ENCODE peak calls at places on chromosomes 3 and 15, in nine cellular contexts. One of them, this sample, is unnamed.

GRCh38 chr3:97579365-97579764 is 185.2 kb upstream of the ARL6 start:
- DNase-seq in neural crest cell: no peak
- DNase-seq in CD14-positive monocyte: no peak
- DNase-seq in activated effector memory CD4-positive, alpha-beta T cell treated with Interleukin-2 at 50 U/mL for 16 hours: no peak
- DNase-seq in NCI-H226: peak
- DNase-seq in posterior cingulate gyrus: no peak
- DNase-seq in CD4-positive, alpha-beta T cell: no peak
- DNase-seq in EH: no peak
- DNase-seq in AG09309: no peak
- DNase-seq in this sample: no peak

GRCh38 chr3:71919572-71919971 is 134.6 kb upstream of the PROK2 start:
- DNase-seq in neural crest cell: no peak
- DNase-seq in CD14-positive monocyte: no peak
- DNase-seq in activated effector memory CD4-positive, alpha-beta T cell treated with Interleukin-2 at 50 U/mL for 16 hours: no peak
- DNase-seq in NCI-H226: no peak
- DNase-seq in posterior cingulate gyrus: no peak
- DNase-seq in CD4-positive, alpha-beta T cell: no peak
- DNase-seq in EH: no peak
- DNase-seq in AG09309: no peak
- DNase-seq in this sample: no peak

GRCh38 chr3:53806182-53807116 is 39.8 kb downstream of the CHDH start:
- DNase-seq in neural crest cell: no peak
- DNase-seq in CD14-positive monocyte: no peak
- DNase-seq in activated effector memory CD4-positive, alpha-beta T cell treated with Interleukin-2 at 50 U/mL for 16 hours: no peak
- DNase-seq in NCI-H226: peak
- DNase-seq in posterior cingulate gyrus: peak
- DNase-seq in CD4-positive, alpha-beta T cell: no peak
- DNase-seq in EH: peak
- DNase-seq in AG09309: peak
- DNase-seq in this sample: no peak

GRCh38 chr3:160372780-160373179 is 26.2 kb downstream of the IFT80 start:
- DNase-seq in neural crest cell: no peak
- DNase-seq in CD14-positive monocyte: no peak
- DNase-seq in activated effector memory CD4-positive, alpha-beta T cell treated with Interleukin-2 at 50 U/mL for 16 hours: no peak
- DNase-seq in NCI-H226: no peak
- DNase-seq in posterior cingulate gyrus: no peak
- DNase-seq in CD4-positive, alpha-beta T cell: no peak
- DNase-seq in EH: peak
- DNase-seq in AG09309: peak
- DNase-seq in this sample: no peak

GRCh38 chr3:757711-758110 is 335.1 kb upstream of the CNTN6 start:
- DNase-seq in neural crest cell: no peak
- DNase-seq in CD14-positive monocyte: no peak
- DNase-seq in activated effector memory CD4-positive, alpha-beta T cell treated with Interleukin-2 at 50 U/mL for 16 hours: no peak
- DNase-seq in NCI-H226: no peak
- DNase-seq in posterior cingulate gyrus: no peak
- DNase-seq in CD4-positive, alpha-beta T cell: no peak
- DNase-seq in EH: no peak
- DNase-seq in AG09309: no peak
- DNase-seq in this sample: no peak

GRCh38 chr3:128001576-128001975 is 50.7 kb upstream of the SEC61A1 start:
- DNase-seq in neural crest cell: no peak
- DNase-seq in CD14-positive monocyte: no peak
- DNase-seq in activated effector memory CD4-positive, alpha-beta T cell treated with Interleukin-2 at 50 U/mL for 16 hours: no peak
- DNase-seq in NCI-H226: no peak
- DNase-seq in posterior cingulate gyrus: no peak
- DNase-seq in CD4-positive, alpha-beta T cell: no peak
- DNase-seq in EH: no peak
- DNase-seq in AG09309: no peak
- DNase-seq in this sample: no peak

GRCh38 chr3:12471228-12471627 is 13.1 kb upstream of the TSEN2 start:
- DNase-seq in neural crest cell: no peak
- DNase-seq in CD14-positive monocyte: no peak
- DNase-seq in activated effector memory CD4-positive, alpha-beta T cell treated with Interleukin-2 at 50 U/mL for 16 hours: no peak
- DNase-seq in NCI-H226: peak
- DNase-seq in posterior cingulate gyrus: no peak
- DNase-seq in CD4-positive, alpha-beta T cell: no peak
- DNase-seq in EH: no peak
- DNase-seq in AG09309: no peak
- DNase-seq in this sample: no peak

GRCh38 chr15:71687902-71688508 is 122.3 kb upstream of the NR2E3 start:
- DNase-seq in neural crest cell: no peak
- DNase-seq in CD14-positive monocyte: no peak
- DNase-seq in activated effector memory CD4-positive, alpha-beta T cell treated with Interleukin-2 at 50 U/mL for 16 hours: no peak
- DNase-seq in NCI-H226: peak
- DNase-seq in posterior cingulate gyrus: no peak
- DNase-seq in CD4-positive, alpha-beta T cell: no peak
- DNase-seq in EH: peak
- DNase-seq in AG09309: no peak
- DNase-seq in this sample: no peak

GRCh38 chr3:171506743-171507319 is 46.6 kb upstream of the TNIK start:
- DNase-seq in neural crest cell: no peak
- DNase-seq in CD14-positive monocyte: no peak
- DNase-seq in activated effector memory CD4-positive, alpha-beta T cell treated with Interleukin-2 at 50 U/mL for 16 hours: no peak
- DNase-seq in NCI-H226: peak
- DNase-seq in posterior cingulate gyrus: no peak
- DNase-seq in CD4-positive, alpha-beta T cell: no peak
- DNase-seq in EH: no peak
- DNase-seq in AG09309: no peak
- DNase-seq in this sample: no peak

GRCh38 chr15:69675727-69676126 is 223.1 kb downstream of the RPLP1 start:
- DNase-seq in neural crest cell: no peak
- DNase-seq in CD14-positive monocyte: no peak
- DNase-seq in activated effector memory CD4-positive, alpha-beta T cell treated with Interleukin-2 at 50 U/mL for 16 hours: no peak
- DNase-seq in NCI-H226: no peak
- DNase-seq in posterior cingulate gyrus: no peak
- DNase-seq in CD4-positive, alpha-beta T cell: no peak
- DNase-seq in EH: no peak
- DNase-seq in AG09309: no peak
- DNase-seq in this sample: no peak

GRCh38 chr3:38141173-38141951 is 2.9 kb downstream of the MYD88 start:
- DNase-seq in neural crest cell: no peak
- DNase-seq in CD14-positive monocyte: no peak
- DNase-seq in activated effector memory CD4-positive, alpha-beta T cell treated with Interleukin-2 at 50 U/mL for 16 hours: no peak
- DNase-seq in NCI-H226: no peak
- DNase-seq in posterior cingulate gyrus: no peak
- DNase-seq in CD4-positive, alpha-beta T cell: no peak
- DNase-seq in EH: no peak
- DNase-seq in AG09309: no peak
- DNase-seq in this sample: no peak

GRCh38 chr15:36926422-36926815 is 173.9 kb downstream of the MEIS2 start:
- DNase-seq in neural crest cell: no peak
- DNase-seq in CD14-positive monocyte: no peak
- DNase-seq in activated effector memory CD4-positive, alpha-beta T cell treated with Interleukin-2 at 50 U/mL for 16 hours: no peak
- DNase-seq in NCI-H226: no peak
- DNase-seq in posterior cingulate gyrus: no peak
- DNase-seq in CD4-positive, alpha-beta T cell: no peak
- DNase-seq in EH: no peak
- DNase-seq in AG09309: no peak
- DNase-seq in this sample: no peak

GRCh38 chr3:100869787-100870186 is 123.4 kb downstream of the ABI3BP start:
- DNase-seq in neural crest cell: no peak
- DNase-seq in CD14-positive monocyte: no peak
- DNase-seq in activated effector memory CD4-positive, alpha-beta T cell treated with Interleukin-2 at 50 U/mL for 16 hours: no peak
- DNase-seq in NCI-H226: no peak
- DNase-seq in posterior cingulate gyrus: no peak
- DNase-seq in CD4-positive, alpha-beta T cell: no peak
- DNase-seq in EH: peak
- DNase-seq in AG09309: peak
- DNase-seq in this sample: no peak

GRCh38 chr15:101133181-101133460 is 118.7 kb downstream of the CHSY1 start:
- DNase-seq in neural crest cell: no peak
- DNase-seq in CD14-positive monocyte: no peak
- DNase-seq in activated effector memory CD4-positive, alpha-beta T cell treated with Interleukin-2 at 50 U/mL for 16 hours: no peak
- DNase-seq in NCI-H226: no peak
- DNase-seq in posterior cingulate gyrus: no peak
- DNase-seq in CD4-positive, alpha-beta T cell: no peak
- DNase-seq in EH: no peak
- DNase-seq in AG09309: no peak
- DNase-seq in this sample: peak

GRCh38 chr15:46293550-46293949 is 658.7 kb downstream of the SQOR start:
- DNase-seq in neural crest cell: no peak
- DNase-seq in CD14-positive monocyte: no peak
- DNase-seq in activated effector memory CD4-positive, alpha-beta T cell treated with Interleukin-2 at 50 U/mL for 16 hours: no peak
- DNase-seq in NCI-H226: no peak
- DNase-seq in posterior cingulate gyrus: no peak
- DNase-seq in CD4-positive, alpha-beta T cell: no peak
- DNase-seq in EH: no peak
- DNase-seq in AG09309: no peak
- DNase-seq in this sample: no peak

GRCh38 chr3:148087601-148088371 is 609.9 kb upstream of the AGTR1 start:
- DNase-seq in neural crest cell: no peak
- DNase-seq in CD14-positive monocyte: no peak
- DNase-seq in activated effector memory CD4-positive, alpha-beta T cell treated with Interleukin-2 at 50 U/mL for 16 hours: no peak
- DNase-seq in NCI-H226: no peak
- DNase-seq in posterior cingulate gyrus: no peak
- DNase-seq in CD4-positive, alpha-beta T cell: no peak
- DNase-seq in EH: no peak
- DNase-seq in AG09309: no peak
- DNase-seq in this sample: no peak

GRCh38 chr3:13653631-13654279 is 104.8 kb downstream of the FBLN2 start:
- DNase-seq in neural crest cell: no peak
- DNase-seq in CD14-positive monocyte: no peak
- DNase-seq in activated effector memory CD4-positive, alpha-beta T cell treated with Interleukin-2 at 50 U/mL for 16 hours: no peak
- DNase-seq in NCI-H226: no peak
- DNase-seq in posterior cingulate gyrus: no peak
- DNase-seq in CD4-positive, alpha-beta T cell: no peak
- DNase-seq in EH: no peak
- DNase-seq in AG09309: no peak
- DNase-seq in this sample: no peak

GRCh38 chr15:28111552-28111951 is 12.4 kb upstream of the OCA2 start:
- DNase-seq in neural crest cell: no peak
- DNase-seq in CD14-positive monocyte: no peak
- DNase-seq in activated effector memory CD4-positive, alpha-beta T cell treated with Interleukin-2 at 50 U/mL for 16 hours: no peak
- DNase-seq in NCI-H226: no peak
- DNase-seq in posterior cingulate gyrus: no peak
- DNase-seq in CD4-positive, alpha-beta T cell: no peak
- DNase-seq in EH: no peak
- DNase-seq in AG09309: no peak
- DNase-seq in this sample: no peak

GRCh38 chr3:191087391-191087790 is 111.7 kb upstream of the OSTN start:
- DNase-seq in neural crest cell: no peak
- DNase-seq in CD14-positive monocyte: no peak
- DNase-seq in activated effector memory CD4-positive, alpha-beta T cell treated with Interleukin-2 at 50 U/mL for 16 hours: no peak
- DNase-seq in NCI-H226: peak
- DNase-seq in posterior cingulate gyrus: no peak
- DNase-seq in CD4-positive, alpha-beta T cell: no peak
- DNase-seq in EH: no peak
- DNase-seq in AG09309: no peak
- DNase-seq in this sample: no peak

GRCh38 chr15:61835476-61836106 is 224.7 kb downstream of the VPS13C start:
- DNase-seq in neural crest cell: peak
- DNase-seq in CD14-positive monocyte: no peak
- DNase-seq in activated effector memory CD4-positive, alpha-beta T cell treated with Interleukin-2 at 50 U/mL for 16 hours: peak
- DNase-seq in NCI-H226: peak
- DNase-seq in posterior cingulate gyrus: peak
- DNase-seq in CD4-positive, alpha-beta T cell: peak
- DNase-seq in EH: peak
- DNase-seq in AG09309: no peak
- DNase-seq in this sample: no peak

GRCh38 chr15:100733088-100733487 is 130.7 kb downstream of the ASB7 start:
- DNase-seq in neural crest cell: no peak
- DNase-seq in CD14-positive monocyte: no peak
- DNase-seq in activated effector memory CD4-positive, alpha-beta T cell treated with Interleukin-2 at 50 U/mL for 16 hours: no peak
- DNase-seq in NCI-H226: peak
- DNase-seq in posterior cingulate gyrus: no peak
- DNase-seq in CD4-positive, alpha-beta T cell: no peak
- DNase-seq in EH: peak
- DNase-seq in AG09309: peak
- DNase-seq in this sample: no peak

GRCh38 chr15:37094542-37095196 is 5.7 kb downstream of the MEIS2 start:
- DNase-seq in neural crest cell: no peak
- DNase-seq in CD14-positive monocyte: no peak
- DNase-seq in activated effector memory CD4-positive, alpha-beta T cell treated with Interleukin-2 at 50 U/mL for 16 hours: no peak
- DNase-seq in NCI-H226: no peak
- DNase-seq in posterior cingulate gyrus: no peak
- DNase-seq in CD4-positive, alpha-beta T cell: no peak
- DNase-seq in EH: no peak
- DNase-seq in AG09309: no peak
- DNase-seq in this sample: no peak

GRCh38 chr3:98577178-98577895 is 16.1 kb downstream of the CPOX start:
- DNase-seq in neural crest cell: no peak
- DNase-seq in CD14-positive monocyte: no peak
- DNase-seq in activated effector memory CD4-positive, alpha-beta T cell treated with Interleukin-2 at 50 U/mL for 16 hours: no peak
- DNase-seq in NCI-H226: peak
- DNase-seq in posterior cingulate gyrus: no peak
- DNase-seq in CD4-positive, alpha-beta T cell: no peak
- DNase-seq in EH: peak
- DNase-seq in AG09309: peak
- DNase-seq in this sample: no peak

GRCh38 chr3:161291191-161291901 is 70.2 kb downstream of the NMD3 start:
- DNase-seq in neural crest cell: no peak
- DNase-seq in CD14-positive monocyte: no peak
- DNase-seq in activated effector memory CD4-positive, alpha-beta T cell treated with Interleukin-2 at 50 U/mL for 16 hours: no peak
- DNase-seq in NCI-H226: no peak
- DNase-seq in posterior cingulate gyrus: no peak
- DNase-seq in CD4-positive, alpha-beta T cell: no peak
- DNase-seq in EH: no peak
- DNase-seq in AG09309: no peak
- DNase-seq in this sample: peak

GRCh38 chr15:80660114-80660513 is 35.0 kb upstream of the ABHD17C start:
- DNase-seq in neural crest cell: peak
- DNase-seq in CD14-positive monocyte: no peak
- DNase-seq in activated effector memory CD4-positive, alpha-beta T cell treated with Interleukin-2 at 50 U/mL for 16 hours: no peak
- DNase-seq in NCI-H226: peak
- DNase-seq in posterior cingulate gyrus: no peak
- DNase-seq in CD4-positive, alpha-beta T cell: no peak
- DNase-seq in EH: peak
- DNase-seq in AG09309: no peak
- DNase-seq in this sample: no peak

GRCh38 chr3:21795152-21795837 is 44.3 kb upstream of the ZNF385D start:
- DNase-seq in neural crest cell: no peak
- DNase-seq in CD14-positive monocyte: no peak
- DNase-seq in activated effector memory CD4-positive, alpha-beta T cell treated with Interleukin-2 at 50 U/mL for 16 hours: no peak
- DNase-seq in NCI-H226: no peak
- DNase-seq in posterior cingulate gyrus: no peak
- DNase-seq in CD4-positive, alpha-beta T cell: no peak
- DNase-seq in EH: no peak
- DNase-seq in AG09309: no peak
- DNase-seq in this sample: no peak

GRCh38 chr3:15427981-15428380 is 583 bp downstream of the EAF1 start:
- DNase-seq in neural crest cell: no peak
- DNase-seq in CD14-positive monocyte: peak
- DNase-seq in activated effector memory CD4-positive, alpha-beta T cell treated with Interleukin-2 at 50 U/mL for 16 hours: no peak
- DNase-seq in NCI-H226: no peak
- DNase-seq in posterior cingulate gyrus: no peak
- DNase-seq in CD4-positive, alpha-beta T cell: no peak
- DNase-seq in EH: no peak
- DNase-seq in AG09309: no peak
- DNase-seq in this sample: no peak

GRCh38 chr3:106130384-106131084 is 261.7 kb upstream of the CBLB start:
- DNase-seq in neural crest cell: no peak
- DNase-seq in CD14-positive monocyte: no peak
- DNase-seq in activated effector memory CD4-positive, alpha-beta T cell treated with Interleukin-2 at 50 U/mL for 16 hours: no peak
- DNase-seq in NCI-H226: peak
- DNase-seq in posterior cingulate gyrus: no peak
- DNase-seq in CD4-positive, alpha-beta T cell: no peak
- DNase-seq in EH: peak
- DNase-seq in AG09309: peak
- DNase-seq in this sample: no peak

GRCh38 chr3:62940763-62941632 is 65.8 kb upstream of the CADPS start:
- DNase-seq in neural crest cell: no peak
- DNase-seq in CD14-positive monocyte: no peak
- DNase-seq in activated effector memory CD4-positive, alpha-beta T cell treated with Interleukin-2 at 50 U/mL for 16 hours: no peak
- DNase-seq in NCI-H226: no peak
- DNase-seq in posterior cingulate gyrus: no peak
- DNase-seq in CD4-positive, alpha-beta T cell: no peak
- DNase-seq in EH: peak
- DNase-seq in AG09309: peak
- DNase-seq in this sample: no peak

GRCh38 chr3:158420654-158421396 is 150.2 kb upstream of the MLF1 start:
- DNase-seq in neural crest cell: no peak
- DNase-seq in CD14-positive monocyte: no peak
- DNase-seq in activated effector memory CD4-positive, alpha-beta T cell treated with Interleukin-2 at 50 U/mL for 16 hours: no peak
- DNase-seq in NCI-H226: peak
- DNase-seq in posterior cingulate gyrus: no peak
- DNase-seq in CD4-positive, alpha-beta T cell: no peak
- DNase-seq in EH: peak
- DNase-seq in AG09309: peak
- DNase-seq in this sample: no peak